ENCODE peak calls at places on chromosomes 2 and 18, in nine cellular contexts. M is PC-9, H is pancreas, X is coronary artery, G is A549, L is PC-3, N is H9, T is heart left ventricle, J is body of pancreas. A is an unnamed sample.

GRCh38 chr2:847669-848068 is 103.0 kb upstream of the SNTG2 start:
- DNase-seq in J (no peak), T (no peak), M (no peak), L (peak), H (no peak), G (no peak), N (no peak), X (no peak), A (no peak)

GRCh38 chr18:46622999-46623398 is 34.0 kb downstream of the LOXHD1 start:
- DNase-seq in X (no peak), L (peak), T (no peak), H (no peak), J (no peak), G (no peak), N (no peak), M (no peak), A (no peak)

GRCh38 chr2:78202986-78203670 is 681.0 kb upstream of the LRRTM4 start:
- DNase-seq in N (no peak), M (no peak), L (peak), H (no peak), J (no peak), G (no peak), T (no peak), X (no peak), A (no peak)

GRCh38 chr2:3267549-3267867 is 110.1 kb downstream of the EIPR1 start:
- DNase-seq in T (no peak), H (no peak), X (no peak), G (no peak), N (no peak), J (no peak), L (no peak), M (no peak), A (no peak)

GRCh38 chr18:79964330-79965118 is at the start of gene HSBP1L1:
- DNase-seq in T (peak), M (peak), G (peak), L (peak), N (peak), X (peak), J (peak), H (peak), A (no peak)

GRCh38 chr2:156165742-156166141 is 166.8 kb downstream of the NR4A2 start:
- DNase-seq in M (no peak), N (no peak), G (no peak), T (no peak), X (no peak), H (no peak), J (no peak), L (no peak), A (no peak)

GRCh38 chr2:219571311-219572236 is at the start of gene OBSL1:
- DNase-seq in N (peak), L (peak), H (peak), G (peak), X (peak), M (peak), T (peak), J (peak), A (peak)

GRCh38 chr2:106282816-106283215 is 88.7 kb upstream of the UXS1 start:
- DNase-seq in H (no peak), M (no peak), N (no peak), J (no peak), T (no peak), G (no peak), L (no peak), X (no peak), A (no peak)

GRCh38 chr2:181891258-181891965 is at the start of gene ITPRID2:
- DNase-seq in X (no peak), G (peak), L (peak), J (peak), N (peak), M (peak), H (peak), T (peak), A (peak)
- TF ChIP-seq CTCF in X (no peak), G (no peak), L (no peak), J (no peak), N (no peak), M (peak), H (no peak), T (peak), A (no peak)

DNA sequence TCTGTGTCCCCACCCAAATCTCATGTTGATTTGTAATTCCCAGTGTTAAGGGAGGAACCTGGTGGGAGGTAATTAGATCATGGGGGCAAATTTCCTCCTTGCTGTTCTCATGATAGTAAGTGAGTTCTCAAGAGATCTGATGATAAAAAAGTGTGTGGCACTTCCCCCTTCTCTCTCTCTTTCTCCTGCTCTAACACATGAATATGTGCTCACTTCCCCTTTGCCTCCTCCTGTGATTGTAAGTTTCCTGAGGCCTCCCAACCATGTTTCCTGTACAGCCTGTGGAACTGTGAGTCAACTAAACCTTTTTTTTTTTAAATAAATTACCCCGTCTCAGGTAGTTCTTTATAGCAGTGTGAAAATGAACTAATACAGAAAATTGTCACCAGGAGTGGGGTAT is 380.0 kb downstream of the MEIS1 start:
- DNase-seq in X (no peak), M (no peak), G (no peak), N (no peak), T (no peak), L (no peak), H (no peak), J (no peak), A (no peak)
- H3K27ac ChIP-seq in X (no peak), M (no peak), G (no peak), N (no peak), T (peak), L (no peak), H (no peak), J (no peak), A (no peak)

GRCh38 chr2:58871469-58872142 is 630.5 kb upstream of the FANCL start:
- DNase-seq in L (peak), T (no peak), G (no peak), X (no peak), J (no peak), M (no peak), H (no peak), N (no peak), A (no peak)
- TF ChIP-seq CTCF in L (peak), T (no peak), G (no peak), X (no peak), J (no peak), M (peak), H (no peak), N (peak), A (peak)

DNA sequence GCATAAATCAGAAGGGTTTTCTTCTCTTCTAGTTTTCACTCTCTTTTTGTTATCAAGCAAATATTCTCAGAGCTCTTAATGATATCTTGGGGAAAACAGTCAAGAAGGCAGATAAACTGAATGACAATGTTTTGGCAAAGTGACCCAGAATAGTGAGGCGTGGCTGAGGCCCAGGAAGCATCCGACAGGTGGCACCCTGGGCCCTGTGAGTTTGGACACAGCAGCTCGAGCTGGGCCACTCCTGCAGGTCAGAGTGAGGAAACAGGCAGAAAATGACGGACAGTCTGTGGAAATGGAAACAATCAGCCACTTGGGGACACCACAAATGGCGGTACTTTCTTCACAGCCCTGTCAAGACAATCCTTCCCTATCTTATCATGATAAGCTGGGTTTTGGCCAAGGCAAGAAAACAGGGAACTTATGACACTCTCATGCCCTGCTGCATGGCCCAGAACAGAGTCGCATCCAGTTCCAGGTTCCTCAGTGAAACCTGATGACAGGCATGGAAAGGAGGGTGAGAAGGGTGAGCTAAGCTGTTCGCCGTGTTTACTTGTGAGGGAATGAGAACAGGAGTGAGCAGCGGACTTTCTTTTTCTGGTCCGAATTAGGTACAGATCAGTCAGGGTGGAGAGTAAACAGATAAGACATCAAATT is 32.1 kb downstream of the MRPL44 start:
- DNase-seq in T (no peak), H (peak), J (peak), M (no peak), G (no peak), L (peak), X (no peak), N (no peak), A (no peak)
- H3K27ac ChIP-seq in T (no peak), H (no peak), J (no peak), M (no peak), G (no peak), L (no peak), X (no peak), N (no peak), A (no peak)

GRCh38 chr2:98346259-98347236 is at the start of gene CNGA3:
- DNase-seq in H (peak), J (peak), N (peak), T (no peak), X (no peak), G (no peak), M (no peak), L (no peak), A (no peak)
- TF ChIP-seq CTCF in H (no peak), J (no peak), N (peak), T (no peak), X (no peak), G (no peak), M (no peak), L (no peak), A (peak)

GRCh38 chr18:62073461-62073860 is 113.4 kb downstream of the PIGN start:
- DNase-seq in X (no peak), J (no peak), G (no peak), N (no peak), M (no peak), L (no peak), H (no peak), T (no peak), A (no peak)

GRCh38 chr18:62070306-62070705 is 116.5 kb downstream of the PIGN start:
- DNase-seq in N (no peak), G (no peak), X (no peak), M (no peak), T (no peak), L (no peak), H (no peak), J (no peak), A (no peak)

GRCh38 chr18:62072370-62072769 is 114.5 kb downstream of the PIGN start:
- DNase-seq in L (no peak), H (no peak), M (no peak), G (no peak), T (no peak), X (no peak), N (no peak), J (no peak), A (no peak)

GRCh38 chr18:62069556-62069955 is 117.3 kb downstream of the PIGN start:
- DNase-seq in L (no peak), T (no peak), H (no peak), X (no peak), M (no peak), G (no peak), J (no peak), N (no peak), A (no peak)

GRCh38 chr18:62071071-62071470 is 115.8 kb downstream of the PIGN start:
- DNase-seq in L (no peak), H (no peak), X (no peak), J (no peak), M (no peak), G (no peak), N (no peak), T (no peak), A (no peak)
- H3K27ac ChIP-seq in L (no peak), H (no peak), X (no peak), J (no peak), M (no peak), G (no peak), N (no peak), T (no peak), A (no peak)

GRCh38 chr2:164793531-164793930 is 48.1 kb downstream of the COBLL1 start:
- DNase-seq in N (no peak), X (no peak), L (no peak), T (no peak), H (no peak), J (no peak), M (no peak), G (no peak), A (no peak)
- TF ChIP-seq CTCF in N (no peak), X (no peak), L (no peak), T (no peak), H (no peak), J (no peak), M (no peak), G (no peak), A (no peak)

DNA sequence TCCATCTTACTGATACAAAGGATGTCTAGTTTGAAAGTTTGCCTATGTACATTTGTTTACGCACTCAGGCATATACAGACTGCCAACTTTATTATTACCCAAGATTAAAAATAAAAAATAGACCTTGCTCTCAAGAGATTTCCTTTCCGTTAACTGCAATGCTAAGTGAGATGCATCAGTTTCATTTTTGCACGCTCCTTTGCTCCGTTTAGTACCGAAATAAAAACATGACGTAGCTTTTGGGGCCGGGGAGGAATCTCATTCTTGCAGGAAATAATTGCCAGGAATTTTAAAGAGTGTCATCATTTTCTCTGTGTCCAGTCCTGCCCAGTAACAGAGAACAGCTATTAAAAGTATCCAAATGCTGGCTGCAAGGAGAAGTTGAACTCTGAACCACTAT is 169.5 kb downstream of the SLC8A1 start:
- DNase-seq in M (no peak), X (no peak), L (no peak), G (no peak), H (no peak), N (no peak), J (no peak), T (no peak), A (peak)
- H3K27ac ChIP-seq in M (no peak), X (peak), L (no peak), G (no peak), H (no peak), N (no peak), J (no peak), T (peak), A (peak)

GRCh38 chr2:96916156-96917007 is 46.5 kb upstream of the SEMA4C start:
- DNase-seq in X (no peak), G (no peak), J (no peak), L (no peak), H (no peak), T (peak), N (peak), M (no peak), A (no peak)
- TF ChIP-seq CTCF in X (no peak), G (no peak), J (no peak), L (peak), H (no peak), T (no peak), N (peak), M (no peak), A (peak)